ENCODE peak calls at places on chromosomes 12 and 14, in five cellular contexts. L, Q, D, E and P are unnamed samples.

GRCh38 chr14:58243790-58244555 is 670 bp upstream of the PSMA3 start:
- DNase-seq in Q (no peak), L (peak; percentile 33), E (no peak), D (no peak), P (no peak)

GRCh38 chr12:92472198-92472597 is 230.6 kb upstream of the PLEKHG7 start:
- DNase-seq in L (no peak), D (no peak), Q (no peak), E (no peak), P (no peak)

GRCh38 chr14:105487986-105488777 is 1.5 kb downstream of the CRIP1 start:
- DNase-seq in L (no peak), D (no peak), E (no peak), Q (no peak), P (no peak)

GRCh38 chr12:12803186-12803585 is 10.0 kb upstream of the DDX47 start:
- DNase-seq in L (peak; percentile 74), E (no peak), Q (peak; percentile 56), D (no peak), P (peak; percentile 61)

GRCh38 chr12:49503674-49504180 is 35.1 kb upstream of the KCNH3 start:
- DNase-seq in D (no peak), L (no peak), Q (no peak), E (no peak), P (no peak)

GRCh38 chr12:66403746-66404145 is 101.5 kb downstream of the HELB start:
- DNase-seq in D (no peak), Q (no peak), L (no peak), E (no peak), P (no peak)

GRCh38 chr12:14773685-14774073 is 29.6 kb downstream of the WBP11 start:
- DNase-seq in Q (no peak), D (no peak), E (no peak), L (no peak), P (peak; percentile 31)

GRCh38 chr14:100085451-100085850 is 20.2 kb downstream of the EVL start:
- DNase-seq in D (no peak), E (no peak), Q (no peak), L (no peak), P (no peak)

GRCh38 chr12:1630081-1630826 is 1.2 kb downstream of the WNT5B start:
- DNase-seq in D (peak; percentile 78), E (peak; percentile 71), Q (peak; percentile 52), L (no peak), P (peak; percentile 64)

GRCh38 chr14:85531141-85531593 is 1.2 kb downstream of the FLRT2 start:
- DNase-seq in D (peak; percentile 75), L (no peak), E (peak; percentile 54), Q (no peak), P (peak; percentile 23)

GRCh38 chr12:28222081-28222700 is 31.9 kb downstream of the CCDC91 start:
- DNase-seq in L (no peak), E (no peak), Q (no peak), D (no peak), P (no peak)

GRCh38 chr14:71686677-71687076 is 245.6 kb upstream of the RGS6 start:
- DNase-seq in L (no peak), Q (no peak), D (no peak), E (no peak), P (no peak)

DNA sequence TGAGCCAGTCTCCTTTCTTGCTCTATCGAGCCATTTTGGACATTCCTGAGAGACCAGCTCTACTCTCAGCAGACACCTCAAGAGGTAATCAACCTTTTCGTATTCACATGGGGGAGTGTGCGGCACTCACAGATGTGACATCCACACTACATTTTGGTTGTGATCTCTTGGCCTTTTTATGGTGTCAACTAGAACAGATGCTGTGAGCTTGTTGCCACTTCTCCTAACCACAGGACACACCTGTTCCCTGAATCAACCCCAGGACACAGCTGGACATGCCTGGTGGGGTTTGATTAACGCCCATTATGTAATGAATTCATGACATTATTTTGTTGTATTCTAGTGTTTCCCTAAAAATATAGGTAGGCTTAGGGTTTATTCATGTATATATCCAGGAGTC is 1143.6 kb downstream of the TMEM121 start:
- DNase-seq in E (no peak), Q (no peak), D (no peak), L (no peak), P (no peak)
- TF ChIP-seq CTCF in E (no peak), Q (no peak), D (no peak), L (no peak), P (no peak)

GRCh38 chr14:76328457-76329137 is 47.3 kb upstream of the ESRRB start:
- DNase-seq in E (no peak), L (no peak), D (no peak), Q (no peak), P (no peak)

GRCh38 chr14:76329951-76330350 is 46.0 kb upstream of the ESRRB start:
- DNase-seq in D (no peak), L (no peak), E (peak; percentile 16), Q (no peak), P (no peak)

GRCh38 chr14:76329150-76329881 is 46.6 kb upstream of the ESRRB start:
- DNase-seq in Q (no peak), L (no peak), E (peak; percentile 35), D (peak; percentile 62), P (no peak)

GRCh38 chr14:76324133-76324532 is 51.8 kb upstream of the ESRRB start:
- DNase-seq in D (no peak), L (no peak), Q (no peak), E (no peak), P (no peak)

GRCh38 chr14:76326918-76327689 is 48.8 kb upstream of the ESRRB start:
- DNase-seq in Q (no peak), E (no peak), D (no peak), L (no peak), P (no peak)
- TF ChIP-seq CTCF in Q (no peak), E (no peak), D (no peak), L (no peak), P (no peak)

DNA sequence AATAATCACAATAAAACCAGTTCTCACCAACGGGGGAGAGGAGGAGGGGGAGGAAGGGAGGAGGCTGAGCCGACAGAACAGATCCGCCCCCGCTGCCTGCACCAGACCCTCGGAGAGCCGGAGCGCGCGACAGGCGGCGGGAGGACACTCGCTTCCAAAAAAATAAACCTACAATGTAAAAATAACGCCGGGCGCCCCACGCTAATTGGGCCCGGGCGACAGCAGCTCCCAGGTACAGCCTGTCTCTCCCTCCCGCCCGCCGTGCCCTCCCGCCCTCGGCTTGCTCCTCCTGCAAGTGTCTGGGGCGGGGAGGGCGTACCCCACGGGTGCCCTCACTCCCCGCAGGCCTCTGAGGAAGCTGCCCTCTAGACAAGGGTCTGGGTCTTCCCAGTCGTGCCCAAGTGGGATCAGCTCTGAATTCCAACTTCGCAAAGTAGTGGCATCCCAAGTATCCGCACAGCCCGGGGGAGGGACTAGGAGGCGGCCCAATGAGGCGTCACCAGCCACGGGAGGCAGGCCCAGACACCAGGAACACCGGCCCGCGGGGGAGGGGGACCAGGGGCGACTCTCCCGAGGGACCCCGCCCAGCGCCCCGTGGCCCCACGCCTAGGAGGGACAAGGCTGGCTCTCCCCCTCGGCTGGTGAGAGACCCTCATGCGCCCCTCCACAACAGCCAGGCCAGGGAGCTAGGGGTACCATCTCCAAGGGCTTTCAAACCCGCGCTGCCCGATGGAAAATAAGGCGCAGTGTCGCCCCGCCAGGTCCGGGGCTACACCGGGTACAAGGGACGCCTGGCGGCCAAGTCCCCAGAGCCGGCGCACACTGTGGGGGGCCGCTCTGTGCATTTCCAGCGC is 1.0 kb downstream of the NCOR2 start:
- DNase-seq in D (peak; percentile 91), L (peak; percentile 86), Q (peak; percentile 83), E (peak; percentile 91), P (peak; percentile 82)
- TF ChIP-seq CTCF in D (peak; percentile 25), L (peak; percentile 19), Q (peak; percentile 17), E (peak; percentile 14), P (no peak)

GRCh38 chr12:8553088-8553627 is 12.5 kb upstream of the CLEC4E start:
- DNase-seq in D (peak; percentile 49), E (no peak), Q (no peak), L (no peak), P (no peak)
- TF ChIP-seq CTCF in D (peak; percentile 58), E (no peak), Q (no peak), L (no peak), P (no peak)

GRCh38 chr12:88579941-88580871 is at the start of gene KITLG:
- DNase-seq in L (peak; percentile 10), D (peak; percentile 92), Q (peak; percentile 58), E (peak; percentile 81), P (peak; percentile 74)

GRCh38 chr12:88579572-88579940 is 715 bp downstream of the KITLG start:
- DNase-seq in D (no peak), Q (peak; percentile 9), L (no peak), E (peak; percentile 58), P (peak; percentile 34)

GRCh38 chr12:88578274-88578673 is 2.0 kb downstream of the KITLG start:
- DNase-seq in Q (no peak), L (no peak), D (no peak), E (no peak), P (no peak)

GRCh38 chr12:88577537-88577936 is 2.7 kb downstream of the KITLG start:
- DNase-seq in D (no peak), E (no peak), L (no peak), Q (no peak), P (no peak)

DNA sequence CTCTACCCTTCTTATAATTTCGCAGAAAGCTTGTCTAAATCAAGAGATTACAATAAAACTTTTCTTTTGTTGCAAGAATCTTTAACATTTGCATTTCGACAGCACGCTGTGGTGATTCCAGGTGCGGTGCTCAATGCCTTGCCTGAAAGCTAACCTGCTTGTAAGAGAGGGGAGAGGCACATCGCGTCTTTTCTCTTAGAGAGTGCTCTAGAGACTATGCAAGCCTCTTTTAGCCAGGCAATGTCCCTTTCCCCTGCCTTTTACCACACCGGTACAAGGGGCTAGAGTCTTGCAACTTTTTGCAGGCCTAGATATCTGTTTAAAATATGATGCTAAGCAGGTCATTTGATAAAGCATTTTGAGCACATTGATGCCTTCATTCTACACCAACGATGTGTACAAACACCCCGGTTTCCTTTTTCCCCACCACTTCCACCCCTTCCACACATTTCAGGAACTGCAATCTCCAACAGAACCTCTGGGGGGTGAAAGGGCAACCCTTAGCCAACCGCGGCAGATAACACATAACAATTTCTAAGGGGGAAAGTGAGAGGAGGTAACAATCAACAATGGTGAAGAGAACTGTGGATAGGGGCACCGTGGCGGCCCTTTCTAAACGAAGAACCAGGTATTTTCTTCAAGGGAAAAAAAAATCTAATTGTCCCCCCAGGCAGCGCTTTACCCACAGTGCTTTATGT is 1.3 kb downstream of the KITLG start:
- DNase-seq in D (peak; percentile 64), E (no peak), Q (peak; percentile 12), L (peak; percentile 6), P (no peak)
- TF ChIP-seq CTCF in D (peak; percentile 59), E (peak; percentile 39), Q (no peak), L (no peak), P (no peak)

DNA sequence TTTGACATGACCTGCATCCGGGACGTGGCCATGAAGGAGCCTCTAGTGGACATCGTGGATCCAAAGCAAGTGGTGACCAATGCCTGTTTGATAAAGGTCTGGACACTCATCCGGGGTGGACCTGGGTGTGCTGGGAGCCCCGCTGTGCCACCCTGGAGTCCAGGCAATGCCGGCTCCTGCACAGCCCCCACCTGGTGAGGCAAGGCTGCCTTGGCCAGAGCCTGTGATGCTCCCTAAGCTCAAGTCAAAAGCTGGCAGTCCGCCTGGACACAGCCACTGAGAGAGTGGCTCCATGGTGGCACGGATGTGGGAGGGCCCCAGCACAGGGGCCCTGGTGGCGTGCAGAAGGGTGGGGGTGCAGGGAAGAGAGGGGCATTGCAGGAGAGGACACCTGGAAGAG is 85.9 kb downstream of the PRMT8 start:
- DNase-seq in E (no peak), D (no peak), Q (no peak), L (no peak), P (no peak)
- TF ChIP-seq CTCF in E (no peak), D (no peak), Q (no peak), L (no peak), P (no peak)

GRCh38 chr12:82097438-82097837 is 260.7 kb downstream of the CCDC59 start:
- DNase-seq in Q (no peak), E (no peak), L (no peak), D (peak; percentile 30), P (no peak)
- TF ChIP-seq CTCF in Q (no peak), E (no peak), L (no peak), D (no peak), P (no peak)

GRCh38 chr14:93789366-93790130 is 1.3 kb upstream of the PRIMA1 start:
- DNase-seq in Q (no peak), D (peak; percentile 54), L (no peak), E (no peak), P (no peak)
- TF ChIP-seq CTCF in Q (no peak), D (peak; percentile 30), L (no peak), E (no peak), P (no peak)